ENCODE peak calls at places on chromosomes 12 and 14, in five cellular contexts. One of them, this sample, is unnamed.

GRCh38 chr12:43847427-43847826 is 11.5 kb downstream of the TMEM117 start:
- DNase-seq in upper lobe of right lung: no peak
- DNase-seq in CD8-positive, alpha-beta memory T cell: no peak
- DNase-seq in MM.1S: no peak
- DNase-seq in heart left ventricle: no peak
- DNase-seq in this sample: no peak

GRCh38 chr12:16037533-16037932 is 126.4 kb downstream of the DERA start:
- DNase-seq in upper lobe of right lung: no peak
- DNase-seq in CD8-positive, alpha-beta memory T cell: no peak
- DNase-seq in heart left ventricle: no peak
- DNase-seq in MM.1S: no peak
- DNase-seq in this sample: no peak

GRCh38 chr12:131618303-131618658 is 92.6 kb upstream of the SFSWAP start:
- DNase-seq in CD8-positive, alpha-beta memory T cell: no peak
- DNase-seq in upper lobe of right lung: no peak
- DNase-seq in heart left ventricle: no peak
- DNase-seq in MM.1S: no peak
- DNase-seq in this sample: no peak

GRCh38 chr14:60736494-60736893 is 1.9 kb downstream of the MNAT1 start:
- DNase-seq in heart left ventricle: no peak
- DNase-seq in upper lobe of right lung: no peak
- DNase-seq in CD8-positive, alpha-beta memory T cell: no peak
- DNase-seq in MM.1S: no peak
- DNase-seq in this sample: no peak

GRCh38 chr12:122088181-122088810 is 9.7 kb downstream of the MLXIP start:
- DNase-seq in CD8-positive, alpha-beta memory T cell: no peak
- DNase-seq in MM.1S: no peak
- DNase-seq in heart left ventricle: no peak
- DNase-seq in upper lobe of right lung: no peak
- DNase-seq in this sample: no peak

GRCh38 chr12:27583057-27583797 is 59.2 kb downstream of the PPFIBP1 start:
- DNase-seq in upper lobe of right lung: no peak
- DNase-seq in heart left ventricle: no peak
- DNase-seq in CD8-positive, alpha-beta memory T cell: no peak
- DNase-seq in MM.1S: no peak
- DNase-seq in this sample: no peak

GRCh38 chr12:22467190-22467589 is 77.2 kb downstream of the C2CD5 start:
- DNase-seq in heart left ventricle: no peak
- DNase-seq in MM.1S: no peak
- DNase-seq in upper lobe of right lung: no peak
- DNase-seq in CD8-positive, alpha-beta memory T cell: no peak
- DNase-seq in this sample: no peak

GRCh38 chr12:47378222-47378582 is 298.4 kb upstream of the AMIGO2 start:
- DNase-seq in MM.1S: no peak
- DNase-seq in upper lobe of right lung: no peak
- DNase-seq in CD8-positive, alpha-beta memory T cell: no peak
- DNase-seq in heart left ventricle: no peak
- DNase-seq in this sample: no peak

GRCh38 chr12:75814856-75815754 is 216.5 kb downstream of the PHLDA1 start:
- DNase-seq in upper lobe of right lung: no peak
- DNase-seq in heart left ventricle: peak; percentile 34
- DNase-seq in MM.1S: no peak
- DNase-seq in CD8-positive, alpha-beta memory T cell: peak; percentile 32
- DNase-seq in this sample: no peak

GRCh38 chr12:109632299-109632698 is 58.7 kb downstream of the MVK start:
- DNase-seq in MM.1S: no peak
- DNase-seq in CD8-positive, alpha-beta memory T cell: no peak
- DNase-seq in heart left ventricle: no peak
- DNase-seq in upper lobe of right lung: no peak
- DNase-seq in this sample: no peak

GRCh38 chr14:70339039-70339438 is 20.4 kb downstream of the COX16 start:
- DNase-seq in heart left ventricle: no peak
- DNase-seq in upper lobe of right lung: no peak
- DNase-seq in MM.1S: no peak
- DNase-seq in CD8-positive, alpha-beta memory T cell: no peak
- DNase-seq in this sample: no peak

GRCh38 chr14:56173360-56173922 is 55.2 kb downstream of the PELI2 start:
- DNase-seq in CD8-positive, alpha-beta memory T cell: no peak
- DNase-seq in heart left ventricle: no peak
- DNase-seq in MM.1S: no peak
- DNase-seq in upper lobe of right lung: no peak
- DNase-seq in this sample: no peak

GRCh38 chr14:56170028-56170427 is 51.8 kb downstream of the PELI2 start:
- DNase-seq in heart left ventricle: no peak
- DNase-seq in upper lobe of right lung: no peak
- DNase-seq in CD8-positive, alpha-beta memory T cell: no peak
- DNase-seq in MM.1S: no peak
- DNase-seq in this sample: no peak

GRCh38 chr14:56172571-56172971 is 54.4 kb downstream of the PELI2 start:
- DNase-seq in MM.1S: no peak
- DNase-seq in CD8-positive, alpha-beta memory T cell: no peak
- DNase-seq in heart left ventricle: no peak
- DNase-seq in upper lobe of right lung: no peak
- DNase-seq in this sample: no peak

GRCh38 chr14:56172074-56172473 is 53.9 kb downstream of the PELI2 start:
- DNase-seq in CD8-positive, alpha-beta memory T cell: no peak
- DNase-seq in MM.1S: no peak
- DNase-seq in upper lobe of right lung: no peak
- DNase-seq in heart left ventricle: no peak
- DNase-seq in this sample: no peak

DNA sequence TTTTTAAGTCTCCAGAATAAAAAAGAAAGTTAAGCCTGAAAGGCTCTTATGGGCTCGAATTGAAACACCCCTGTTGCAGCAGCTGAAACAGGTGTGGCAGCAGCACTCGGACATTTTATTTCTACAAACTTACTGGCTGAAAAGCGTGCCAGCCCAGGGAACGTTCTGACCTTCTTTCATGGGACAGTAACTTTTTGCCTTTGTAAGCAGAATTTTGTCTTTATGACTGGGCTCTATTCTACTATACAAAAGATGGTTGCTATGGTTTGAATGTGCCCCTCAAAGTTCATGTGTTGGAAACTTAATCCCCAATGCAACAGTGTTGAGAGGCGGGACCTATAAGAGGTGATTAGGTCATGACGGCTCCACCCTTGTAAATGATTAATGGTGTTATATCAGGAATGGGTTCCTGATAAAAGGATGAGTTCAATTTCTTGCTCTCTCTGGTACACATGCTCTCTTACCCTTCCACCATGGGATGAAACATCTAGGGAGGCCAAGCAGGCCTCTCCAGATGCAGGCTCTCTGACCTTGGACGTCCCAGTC is 52.7 kb downstream of the PELI2 start:
- DNase-seq in upper lobe of right lung: no peak
- DNase-seq in MM.1S: no peak
- DNase-seq in heart left ventricle: no peak
- DNase-seq in CD8-positive, alpha-beta memory T cell: no peak
- DNase-seq in this sample: no peak
- H3K9me3 ChIP-seq in upper lobe of right lung: peaks cover 1% of the 10 kb centered on the region
- H3K9me3 ChIP-seq in MM.1S: no peaks in the 10 kb centered on the region
- H3K9me3 ChIP-seq in heart left ventricle: peaks cover 12% of the 10 kb centered on the region
- H3K9me3 ChIP-seq in CD8-positive, alpha-beta memory T cell: no peaks in the 10 kb centered on the region
- H3K9me3 ChIP-seq in this sample: no peaks in the 10 kb centered on the region

DNA sequence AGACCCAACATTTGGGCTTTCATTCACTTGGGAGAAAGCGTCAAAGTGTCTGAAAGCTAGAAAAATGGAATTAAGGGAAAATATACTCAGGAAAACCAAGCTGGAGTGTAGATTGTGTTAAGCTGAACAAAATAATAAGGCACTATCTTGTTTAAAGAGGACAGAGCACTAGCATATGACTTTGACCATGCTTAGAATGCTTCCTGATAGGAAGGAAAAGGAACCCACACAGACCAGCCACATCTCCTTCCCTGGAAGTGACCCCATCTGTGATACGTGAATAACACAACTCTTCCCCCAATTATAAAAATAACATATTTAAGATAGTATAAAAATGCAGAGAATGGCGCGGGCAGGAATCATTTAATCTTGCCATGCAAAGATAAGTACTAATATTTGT is 94.7 kb upstream of the BCL2L14 start:
- DNase-seq in CD8-positive, alpha-beta memory T cell: no peak
- DNase-seq in upper lobe of right lung: no peak
- DNase-seq in heart left ventricle: no peak
- DNase-seq in MM.1S: no peak
- DNase-seq in this sample: no peak
- H3K36me3 ChIP-seq in CD8-positive, alpha-beta memory T cell: no peaks in the 10 kb centered on the region
- H3K36me3 ChIP-seq in upper lobe of right lung: no peaks in the 10 kb centered on the region
- H3K36me3 ChIP-seq in heart left ventricle: no peaks in the 10 kb centered on the region
- H3K36me3 ChIP-seq in MM.1S: no peaks in the 10 kb centered on the region
- H3K36me3 ChIP-seq in this sample: no peaks in the 10 kb centered on the region

DNA sequence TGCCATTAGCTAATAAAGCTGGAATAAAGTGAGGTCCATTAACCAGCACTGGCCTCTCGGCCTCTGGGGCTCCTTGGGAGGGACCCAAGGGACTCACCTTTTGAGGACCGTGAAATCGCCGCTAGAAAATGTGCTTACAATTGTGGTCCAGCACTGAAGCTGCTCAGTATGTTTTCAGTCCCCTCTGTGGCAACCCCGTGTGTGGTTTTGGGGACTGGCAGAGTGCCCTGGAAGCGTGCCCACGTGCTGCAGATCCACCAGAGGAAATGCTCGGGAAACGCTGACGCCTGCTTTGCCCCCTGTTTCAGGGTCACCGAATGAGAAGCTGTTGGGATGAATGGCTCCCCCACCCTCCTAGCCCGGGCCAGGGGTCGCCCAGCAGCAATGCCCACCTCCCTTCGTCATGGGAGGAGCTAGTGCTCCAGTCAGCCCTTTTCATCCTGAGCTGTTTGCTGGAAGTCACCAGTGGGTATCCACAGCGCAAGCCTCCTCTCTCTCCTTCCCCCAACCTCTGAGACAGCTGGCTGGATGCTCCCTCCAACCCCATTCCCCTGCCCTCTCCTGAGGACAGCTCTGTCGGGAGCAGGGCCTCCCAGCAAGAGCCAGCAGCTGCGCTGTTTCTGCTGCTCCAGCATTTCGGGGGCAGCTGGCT is 33.1 kb upstream of the PPP1R13B start:
- DNase-seq in MM.1S: no peak
- DNase-seq in CD8-positive, alpha-beta memory T cell: peak; percentile 29
- DNase-seq in upper lobe of right lung: peak; percentile 92
- DNase-seq in heart left ventricle: peak; percentile 75
- DNase-seq in this sample: peak; percentile 96
- H3K27ac ChIP-seq in MM.1S: no peak overlapping the region
- H3K27ac ChIP-seq in CD8-positive, alpha-beta memory T cell: no peak overlapping the region
- H3K27ac ChIP-seq in upper lobe of right lung: peak overlapping the region; percentile 84
- H3K27ac ChIP-seq in heart left ventricle: peak overlapping the region; percentile 75
- H3K27ac ChIP-seq in this sample: peak overlapping the region; percentile 82

DNA sequence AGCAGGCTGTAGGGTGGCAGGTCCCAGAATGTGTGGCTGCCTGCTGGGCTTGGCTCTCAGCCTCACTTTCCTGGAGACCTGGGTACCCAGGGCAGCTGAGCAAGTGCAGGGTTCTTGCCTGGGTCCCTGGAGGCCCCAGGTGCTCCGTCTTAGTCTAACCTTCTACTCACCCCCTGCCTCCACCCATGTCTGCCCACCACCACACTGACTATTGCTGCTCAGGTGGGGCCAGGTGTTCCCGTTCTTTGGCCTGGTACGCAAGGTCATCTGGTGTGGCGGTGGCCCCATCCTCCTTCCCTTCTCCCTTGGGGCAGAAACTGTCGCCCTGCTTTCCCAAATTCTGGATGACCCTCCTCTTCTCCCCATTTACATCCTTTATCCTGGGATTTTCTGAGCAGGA is 319.9 kb downstream of the TMEM121 start:
- DNase-seq in heart left ventricle: peak; percentile 8
- DNase-seq in MM.1S: no peak
- DNase-seq in CD8-positive, alpha-beta memory T cell: no peak
- DNase-seq in upper lobe of right lung: no peak
- DNase-seq in this sample: no peak
- H3K9me3 ChIP-seq in heart left ventricle: no peaks in the 10 kb centered on the region
- H3K9me3 ChIP-seq in MM.1S: no peaks in the 10 kb centered on the region
- H3K9me3 ChIP-seq in CD8-positive, alpha-beta memory T cell: no peaks in the 10 kb centered on the region
- H3K9me3 ChIP-seq in upper lobe of right lung: no peaks in the 10 kb centered on the region
- H3K9me3 ChIP-seq in this sample: no peaks in the 10 kb centered on the region

GRCh38 chr12:63905523-63905922 is 61.0 kb downstream of the SRGAP1 start:
- DNase-seq in heart left ventricle: no peak
- DNase-seq in CD8-positive, alpha-beta memory T cell: no peak
- DNase-seq in MM.1S: no peak
- DNase-seq in upper lobe of right lung: no peak
- DNase-seq in this sample: no peak

GRCh38 chr12:63904653-63905052 is 60.2 kb downstream of the SRGAP1 start:
- DNase-seq in upper lobe of right lung: no peak
- DNase-seq in heart left ventricle: no peak
- DNase-seq in MM.1S: no peak
- DNase-seq in CD8-positive, alpha-beta memory T cell: no peak
- DNase-seq in this sample: no peak

GRCh38 chr12:63909746-63910145 is 65.2 kb downstream of the SRGAP1 start:
- DNase-seq in CD8-positive, alpha-beta memory T cell: no peak
- DNase-seq in heart left ventricle: no peak
- DNase-seq in upper lobe of right lung: no peak
- DNase-seq in MM.1S: no peak
- DNase-seq in this sample: no peak

GRCh38 chr12:63906876-63907275 is 62.4 kb downstream of the SRGAP1 start:
- DNase-seq in MM.1S: no peak
- DNase-seq in heart left ventricle: no peak
- DNase-seq in CD8-positive, alpha-beta memory T cell: no peak
- DNase-seq in upper lobe of right lung: no peak
- DNase-seq in this sample: no peak

DNA sequence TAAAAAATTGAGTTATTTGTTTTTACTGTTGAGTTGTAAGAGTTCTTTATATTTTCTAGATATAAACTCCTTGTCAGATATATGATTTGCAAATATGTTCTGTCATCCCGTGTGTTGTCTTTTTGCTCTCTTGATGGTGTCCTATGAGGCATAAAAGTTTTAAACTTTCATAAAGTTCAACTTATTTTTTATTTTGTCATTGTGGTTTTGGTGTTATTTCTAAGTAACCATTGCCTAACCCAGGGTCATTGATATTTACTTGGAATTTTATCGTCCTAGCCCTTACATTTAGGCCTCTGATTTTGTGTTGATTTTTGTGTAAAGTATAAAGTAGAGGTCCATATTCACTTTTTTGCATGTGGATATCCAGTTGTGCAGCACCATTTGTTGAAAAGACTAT is 63.1 kb downstream of the SRGAP1 start:
- DNase-seq in heart left ventricle: no peak
- DNase-seq in MM.1S: no peak
- DNase-seq in upper lobe of right lung: no peak
- DNase-seq in CD8-positive, alpha-beta memory T cell: no peak
- DNase-seq in this sample: no peak
- H3K36me3 ChIP-seq in heart left ventricle: no peaks in the 10 kb centered on the region
- H3K36me3 ChIP-seq in MM.1S: no peaks in the 10 kb centered on the region
- H3K36me3 ChIP-seq in upper lobe of right lung: no peaks in the 10 kb centered on the region
- H3K36me3 ChIP-seq in CD8-positive, alpha-beta memory T cell: no peaks in the 10 kb centered on the region
- H3K36me3 ChIP-seq in this sample: no peaks in the 10 kb centered on the region